ENCODE peak calls at places on chromosome 9, in ten cellular contexts. L is gastrocnemius medialis, S is BE2C, D is lower leg skin, W is fibroblast of lung, H is tibial artery, V is tibial nerve, X is left ventricle myocardium inferior, U is bronchial epithelial cell, Z is neural progenitor cell. I is an unnamed sample.

GRCh38 chr9:33167949-33168535 is 906 bp upstream of the B4GALT1 start:
- DNase-seq in L (no peak), S (no peak), D (no peak), W (no peak), H (no peak), V (no peak), X (no peak), U (no peak), Z (no peak), I (no peak)

GRCh38 chr9:104232781-104233341 is 138.8 kb downstream of the SMC2 start:
- DNase-seq in L (no peak), S (no peak), D (no peak), W (no peak), H (no peak), V (no peak), X (no peak), U (peak; percentile 97), Z (peak; percentile 1), I (peak; percentile 78)

GRCh38 chr9:111078391-111079038 is 40.2 kb upstream of the LPAR1 start:
- DNase-seq in L (no peak), S (no peak), D (no peak), W (no peak), H (no peak), V (no peak), X (no peak), U (no peak), Z (no peak), I (no peak)

GRCh38 chr9:93891050-93891449 is 64.1 kb downstream of the BARX1 start:
- DNase-seq in L (no peak), S (no peak), D (no peak), W (no peak), H (no peak), V (no peak), X (no peak), U (no peak), Z (no peak), I (no peak)

GRCh38 chr9:95515272-95516113 is 1.3 kb downstream of the PTCH1 start:
- DNase-seq in L (no peak), S (peak; percentile 78), D (no peak), W (no peak), H (no peak), V (no peak), X (no peak), U (no peak), Z (peak; percentile 83), I (no peak)

GRCh38 chr9:79572032-79572890 is 496 bp downstream of the TLE4 start:
- DNase-seq in L (no peak), S (peak; percentile 63), D (peak; percentile 88), W (peak; percentile 33), H (peak; percentile 34), V (no peak), X (peak; percentile 32), U (no peak), Z (peak; percentile 83), I (no peak)

GRCh38 chr9:84230355-84231136 is 110.0 kb downstream of the SLC28A3 start:
- DNase-seq in L (no peak), S (no peak), D (no peak), W (peak; percentile 44), H (no peak), V (no peak), X (no peak), U (no peak), Z (no peak), I (peak; percentile 24)

GRCh38 chr9:72268961-72269360 is 96.0 kb downstream of the ZFAND5 start:
- DNase-seq in L (no peak), S (no peak), D (no peak), W (no peak), H (no peak), V (no peak), X (no peak), U (no peak), Z (no peak), I (no peak)

GRCh38 chr9:73583590-73583989 is 431.9 kb downstream of the ANXA1 start:
- DNase-seq in L (no peak), S (no peak), D (no peak), W (no peak), H (no peak), V (no peak), X (no peak), U (peak; percentile 87), Z (no peak), I (peak; percentile 69)

GRCh38 chr9:89525673-89526374 is 27.9 kb upstream of the SEMA4D start:
- DNase-seq in L (no peak), S (no peak), D (no peak), W (no peak), H (no peak), V (no peak), X (no peak), U (no peak), Z (no peak), I (no peak)

GRCh38 chr9:70952131-70952727 is 169.2 kb downstream of the TRPM3 start:
- DNase-seq in L (no peak), S (no peak), D (no peak), W (no peak), H (no peak), V (no peak), X (no peak), U (no peak), Z (no peak), I (no peak)

GRCh38 chr9:121133104-121133816 is 58.5 kb downstream of the CNTRL start:
- DNase-seq in L (no peak), S (no peak), D (peak; percentile 87), W (no peak), H (no peak), V (no peak), X (no peak), U (peak; percentile 78), Z (no peak), I (no peak)

GRCh38 chr9:83220737-83221136 is 157.8 kb upstream of the RASEF start:
- DNase-seq in L (no peak), S (no peak), D (no peak), W (peak; percentile 56), H (no peak), V (no peak), X (no peak), U (peak; percentile 86), Z (no peak), I (peak; percentile 79)

GRCh38 chr9:105243015-105243686 is 1.3 kb upstream of the SLC44A1 start:
- DNase-seq in L (no peak), S (no peak), D (no peak), W (no peak), H (no peak), V (no peak), X (no peak), U (no peak), Z (peak; percentile 4), I (no peak)

DNA sequence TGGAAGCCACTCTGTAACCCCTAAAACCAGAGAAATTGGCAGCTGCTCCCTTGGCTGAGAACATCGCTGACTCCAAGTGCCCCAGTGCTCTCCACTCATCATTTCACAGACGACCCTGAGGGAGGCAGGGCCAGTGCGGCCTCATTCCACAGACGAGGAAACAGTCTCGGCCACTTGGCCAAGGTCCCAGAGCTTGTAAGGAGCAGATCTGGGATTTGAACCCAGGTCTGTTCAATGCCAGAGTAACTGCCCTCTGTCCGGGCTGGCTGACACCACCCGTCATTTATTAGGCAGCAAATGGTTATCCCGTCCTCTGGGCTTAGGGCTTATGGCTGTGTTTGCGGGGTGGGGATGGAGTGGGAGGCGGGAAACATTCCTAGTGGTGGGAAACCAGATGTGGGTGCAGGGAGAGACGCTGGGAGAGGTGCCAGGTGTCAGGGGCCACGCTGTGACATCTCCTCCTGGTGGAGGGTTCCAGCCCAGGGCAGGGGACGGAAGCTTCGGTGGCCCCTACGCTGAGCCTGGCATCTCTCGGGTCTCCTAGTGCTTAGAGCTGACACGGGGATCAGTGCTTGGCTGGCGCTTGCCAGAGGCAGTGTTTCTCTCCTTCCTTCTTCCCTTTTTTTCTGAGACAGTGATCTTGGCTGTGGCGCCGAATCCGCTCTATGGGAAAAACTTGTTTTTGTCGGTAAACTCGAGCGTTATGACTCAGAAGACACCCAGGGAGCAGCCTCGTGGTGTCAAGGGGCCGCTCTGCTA is 20.1 kb upstream of the IER5L start:
- DNase-seq in L (peak; percentile 22), S (no peak), D (peak; percentile 94), W (peak; percentile 78), H (peak; percentile 84), V (peak; percentile 75), X (peak; percentile 59), U (no peak), Z (no peak), I (peak; percentile 91)
- TF ChIP-seq CTCF in L (no peak), S (no peak), D (no peak), W (no peak), H (no peak), V (no peak), X (no peak), U (no peak), Z (no peak), I (peak; percentile 6)

DNA sequence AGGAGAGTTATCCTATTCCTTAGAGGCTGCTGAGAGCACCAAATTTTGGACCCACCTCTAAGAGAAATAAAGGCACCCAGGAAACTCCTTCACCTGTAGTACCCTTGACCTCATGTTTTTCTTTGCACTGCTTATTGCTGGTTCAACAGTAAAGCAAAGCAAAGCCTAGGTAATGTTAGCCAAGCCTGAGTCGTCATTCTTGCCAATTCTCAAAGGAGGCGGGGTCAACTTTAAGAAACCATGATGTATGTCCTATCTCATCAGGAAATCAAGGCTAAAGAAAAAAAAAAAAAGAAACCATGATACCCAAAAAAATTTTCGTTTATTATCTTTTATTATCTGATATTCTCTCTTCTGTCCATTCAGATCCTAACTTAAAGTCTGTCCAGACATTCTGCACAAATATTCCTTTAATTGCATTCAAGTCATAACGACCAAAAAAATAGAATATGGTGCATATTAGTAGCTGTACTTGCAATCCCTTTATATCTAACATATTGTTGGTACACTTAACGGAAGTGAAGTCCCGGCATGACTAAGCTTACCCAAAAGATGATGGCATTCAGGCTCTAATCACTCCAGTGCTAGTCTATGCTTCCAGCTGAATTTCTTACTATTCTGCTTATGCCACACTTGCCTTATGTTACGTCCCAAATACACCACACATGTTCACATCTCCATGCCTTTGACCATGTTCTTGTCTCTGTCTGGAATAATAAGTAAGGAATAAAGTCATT is 1.8 kb downstream of the AUH start:
- DNase-seq in L (no peak), S (no peak), D (no peak), W (no peak), H (no peak), V (no peak), X (no peak), U (peak; percentile 11), Z (no peak), I (no peak)
- H3K4me3 ChIP-seq in L (peak overlapping the region; percentile 95), S (peak overlapping the region; percentile 78), D (no peak overlapping the region), W (peak overlapping the region; percentile 96), H (peak overlapping the region; percentile 90), V (no peak overlapping the region), X (peak overlapping the region; percentile 95), U (no peak overlapping the region), Z (peak overlapping the region; percentile 99), I (peak overlapping the region; percentile 91)

DNA sequence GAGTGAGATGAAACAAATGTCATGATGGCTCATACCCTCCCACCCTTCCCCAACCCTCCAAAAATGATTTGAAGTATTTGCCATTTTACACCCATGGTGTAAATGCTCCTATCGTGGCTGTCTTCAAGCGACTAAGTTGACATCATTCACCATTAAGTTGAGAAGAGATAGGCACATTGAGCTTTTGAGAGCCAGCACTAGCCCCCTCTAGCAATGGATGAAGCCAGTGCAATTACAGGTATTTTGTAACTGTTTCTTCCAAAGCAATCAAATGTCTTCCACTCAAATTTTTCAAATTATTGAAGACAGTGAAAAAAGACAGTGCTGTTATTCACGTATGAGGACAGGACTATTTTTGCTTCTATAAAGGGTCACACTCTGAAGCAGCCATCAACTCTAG is 371.5 kb upstream of the KLF4 start:
- DNase-seq in L (no peak), S (no peak), D (no peak), W (no peak), H (no peak), V (no peak), X (no peak), U (no peak), Z (no peak), I (no peak)
- TF ChIP-seq CTCF in L (no peak), S (no peak), D (no peak), W (no peak), H (no peak), V (no peak), X (peak; percentile 11), U (no peak), Z (peak; percentile 16), I (no peak)

GRCh38 chr9:136712690-136713554 is 550 bp downstream of the DIPK1B start:
- DNase-seq in L (no peak), S (no peak), D (no peak), W (no peak), H (no peak), V (no peak), X (no peak), U (no peak), Z (peak; percentile 59), I (no peak)
- H3K4me3 ChIP-seq in L (peak overlapping the region; percentile 38), S (peak overlapping the region; percentile 83), D (no peak overlapping the region), W (no peak overlapping the region), H (peak overlapping the region; percentile 42), V (peak overlapping the region; percentile 18), X (peak overlapping the region; percentile 81), U (peak overlapping the region; percentile 17), Z (peak overlapping the region; percentile 99), I (peak overlapping the region; percentile 47)

I was measured in astrocyte of the cerebellum.